ENCODE peak calls at places on chromosomes 7 and 10, in nine cellular contexts. Y is PC-9; F is prostate gland; B is OCI-LY7; G is brain microvascular endothelial cell; I is cardiac muscle cell; T is mesendoderm; S is spleen; W is CD8-positive, alpha-beta T cell. C is an unnamed sample.

GRCh38 chr7:134705716-134706115 is 59.1 kb downstream of the BPGM start:
- DNase-seq in G (no peak), S (no peak), I (no peak), F (no peak), B (no peak), W (no peak), T (no peak), Y (no peak), C (no peak)

GRCh38 chr10:1992930-1993329 is 255.6 kb upstream of the ADARB2 start:
- DNase-seq in S (no peak), T (no peak), G (no peak), F (no peak), Y (no peak), W (no peak), I (no peak), B (no peak), C (no peak)

GRCh38 chr7:148700693-148701092 is 2.0 kb downstream of the CUL1 start:
- DNase-seq in B (peak; percentile 65), F (no peak), I (peak; percentile 65), T (peak; percentile 39), Y (peak; percentile 32), G (peak; percentile 53), W (no peak), S (no peak), C (peak; percentile 17)

GRCh38 chr7:117084286-117084685 is 131.0 kb downstream of the ST7 start:
- DNase-seq in F (no peak), B (no peak), S (no peak), W (no peak), T (no peak), Y (no peak), I (no peak), G (no peak), C (no peak)

GRCh38 chr7:134865001-134865845 is 85.8 kb downstream of the CALD1 start:
- DNase-seq in B (no peak), I (no peak), Y (no peak), G (peak; percentile 47), T (peak; percentile 84), W (no peak), F (no peak), S (no peak), C (no peak)

GRCh38 chr10:50582061-50582460 is 41.7 kb downstream of the SGMS1 start:
- DNase-seq in S (no peak), I (no peak), G (no peak), W (no peak), Y (no peak), F (no peak), T (no peak), B (no peak), C (no peak)

GRCh38 chr7:137840183-137840779 is 6.5 kb downstream of the DGKI start:
- DNase-seq in T (no peak), Y (no peak), I (no peak), G (no peak), F (no peak), S (no peak), W (no peak), B (no peak), C (no peak)

GRCh38 chr10:96365571-96365970 is 6.8 kb upstream of the OPALIN start:
- DNase-seq in F (no peak), I (no peak), T (no peak), B (no peak), S (no peak), W (no peak), G (no peak), Y (no peak), C (no peak)

GRCh38 chr10:55426138-55426537 is 625.1 kb upstream of the PCDH15 start:
- DNase-seq in W (no peak), I (no peak), G (no peak), T (peak; percentile 3), S (no peak), Y (no peak), F (no peak), B (no peak), C (no peak)

GRCh38 chr10:95236068-95236903 is 42.2 kb downstream of the ACSM6 start:
- DNase-seq in I (no peak), S (no peak), W (no peak), B (peak; percentile 79), T (peak; percentile 48), G (no peak), Y (peak; percentile 19), F (no peak), C (no peak)

GRCh38 chr7:50857804-50858203 is 75.1 kb upstream of the GRB10 start:
- DNase-seq in T (no peak), F (no peak), S (no peak), G (no peak), B (no peak), Y (no peak), I (peak; percentile 19), W (no peak), C (no peak)

GRCh38 chr7:26624839-26625238 is 239.6 kb downstream of the SKAP2 start:
- DNase-seq in T (no peak), B (no peak), F (no peak), S (peak; percentile 67), I (peak; percentile 86), Y (no peak), G (no peak), W (no peak), C (no peak)

GRCh38 chr10:955127-955819 is 23.8 kb upstream of the LARP4B start:
- DNase-seq in Y (no peak), G (no peak), S (no peak), T (no peak), F (no peak), I (no peak), W (no peak), B (no peak), C (no peak)

GRCh38 chr10:21885940-21886339 is 117.6 kb downstream of the DNAJC1 start:
- DNase-seq in B (no peak), W (no peak), Y (no peak), S (no peak), T (no peak), G (no peak), F (no peak), I (no peak), C (no peak)

GRCh38 chr10:100009283-100009792 is 409 bp downstream of the DNMBP start:
- DNase-seq in Y (no peak), S (peak; percentile 95), B (no peak), T (peak; percentile 46), F (peak; percentile 56), W (no peak), G (no peak), I (no peak), C (peak; percentile 61)

DNA sequence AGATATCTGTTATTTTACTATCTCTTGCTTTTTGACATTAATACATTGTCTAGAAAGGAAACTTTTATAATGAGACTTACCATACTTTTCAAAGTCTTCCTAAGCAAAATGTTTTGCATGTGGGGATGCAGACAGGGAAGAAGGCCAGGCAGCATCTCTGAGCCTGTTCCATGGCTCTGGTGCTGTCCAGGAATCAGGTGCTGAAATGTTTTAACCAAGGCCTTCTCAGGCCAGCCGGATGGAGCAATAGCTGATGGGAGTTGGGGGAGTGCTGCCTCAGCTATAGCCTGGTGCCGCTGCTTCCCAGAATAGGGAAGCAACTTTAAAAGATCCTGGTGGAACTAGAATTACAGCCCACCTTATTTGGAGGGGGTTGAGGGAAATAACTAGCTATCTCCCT is 38.5 kb downstream of the CRTAC1 start:
- DNase-seq in B (no peak), T (peak; percentile 73), W (no peak), I (peak; percentile 87), Y (no peak), S (no peak), G (peak; percentile 22), F (no peak), C (peak; percentile 2)
- H3K27ac ChIP-seq in B (no peak overlapping the region), T (no peak overlapping the region), W (no peak overlapping the region), I (no peak overlapping the region), Y (no peak overlapping the region), S (no peak overlapping the region), G (no peak overlapping the region), F (no peak overlapping the region), C (no peak overlapping the region)

GRCh38 chr7:43642897-43643630 is 60.2 kb downstream of the STK17A start:
- DNase-seq in B (no peak), G (no peak), T (no peak), S (peak; percentile 76), W (no peak), I (no peak), Y (no peak), F (no peak), C (no peak)
- H3K27ac ChIP-seq in B (no peak overlapping the region), G (no peak overlapping the region), T (no peak overlapping the region), S (no peak overlapping the region), W (no peak overlapping the region), I (no peak overlapping the region), Y (peak overlapping the region; percentile 1), F (no peak overlapping the region), C (no peak overlapping the region)

GRCh38 chr10:49471532-49471931 is 67.4 kb downstream of the ERCC6 start:
- DNase-seq in T (peak; percentile 4), B (no peak), W (no peak), Y (no peak), G (no peak), S (no peak), F (no peak), I (no peak), C (no peak)

DNA sequence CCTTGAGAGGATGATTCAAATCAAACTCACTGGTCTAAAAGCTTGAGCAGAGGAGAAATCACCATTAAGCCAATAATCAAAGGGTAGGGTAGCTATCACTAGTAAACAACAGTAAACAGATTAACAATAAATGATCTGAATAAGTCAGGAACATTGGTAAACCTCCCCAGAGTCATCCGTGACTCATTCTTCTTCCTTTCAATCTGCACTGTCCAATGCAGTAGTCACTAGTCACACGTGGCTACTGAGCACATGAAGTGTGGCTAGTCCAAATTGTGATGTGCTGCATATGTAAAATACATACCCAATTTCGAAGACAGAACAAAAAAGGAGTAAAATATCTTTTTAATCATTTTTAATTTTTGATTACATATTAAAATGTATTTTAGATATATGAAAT is 64.0 kb downstream of the ERCC6 start:
- DNase-seq in B (no peak), S (no peak), W (no peak), Y (no peak), F (no peak), T (no peak), I (no peak), G (peak; percentile 42), C (no peak)
- H3K27ac ChIP-seq in B (no peak overlapping the region), S (no peak overlapping the region), W (no peak overlapping the region), Y (no peak overlapping the region), F (no peak overlapping the region), T (no peak overlapping the region), I (no peak overlapping the region), G (no peak overlapping the region), C (no peak overlapping the region)

GRCh38 chr7:24905996-24906770 is 73.8 kb downstream of the OSBPL3 start:
- DNase-seq in G (no peak), Y (peak; percentile 73), S (no peak), B (no peak), W (no peak), T (peak; percentile 42), I (no peak), F (no peak), C (no peak)

GRCh38 chr7:24899905-24900304 is 80.1 kb downstream of the OSBPL3 start:
- DNase-seq in Y (no peak), I (no peak), W (no peak), B (peak; percentile 81), G (no peak), T (no peak), F (no peak), S (no peak), C (no peak)

GRCh38 chr7:24898691-24899090 is 81.3 kb downstream of the OSBPL3 start:
- DNase-seq in Y (no peak), F (no peak), W (no peak), G (peak; percentile 60), T (no peak), I (no peak), B (peak; percentile 49), S (no peak), C (no peak)

GRCh38 chr7:24903559-24903958 is 76.4 kb downstream of the OSBPL3 start:
- DNase-seq in W (no peak), B (no peak), Y (no peak), G (no peak), T (no peak), S (no peak), F (no peak), I (no peak), C (no peak)

GRCh38 chr7:24902276-24902675 is 77.7 kb downstream of the OSBPL3 start:
- DNase-seq in G (no peak), T (no peak), B (no peak), S (no peak), W (no peak), F (no peak), Y (no peak), I (no peak), C (no peak)
- H3K27ac ChIP-seq in G (no peak overlapping the region), T (no peak overlapping the region), B (peak overlapping the region; percentile 29), S (no peak overlapping the region), W (no peak overlapping the region), F (no peak overlapping the region), Y (no peak overlapping the region), I (no peak overlapping the region), C (no peak overlapping the region)